ENCODE peak calls at places on chromosome 22, in four cellular contexts. J is NCI-H345; R is non-pigmented ciliary epithelial cell; K is stimulated activated CD8-positive, alpha-beta memory T cell treated with anti-CD3 and anti-CD28 coated beads, Interleukin-15, amount 100 ng/mL, for 4 hours. Y is an unnamed sample.
A peak's percentile ranks its signal among the peaks of the same experiment; 100 is the strongest.

GRCh38 chr22:46336119-46337078 is 885 bp downstream of the TRMU start:
- DNase-seq in K (no peak), R (no peak), J (no peak), Y (peak; percentile 18)

GRCh38 chr22:45975266-45976161 is 1.4 kb downstream of the WNT7B start:
- DNase-seq in K (no peak), R (no peak), J (peak; percentile 16), Y (no peak)

GRCh38 chr22:20524004-20524481 is 16.6 kb downstream of the MED15 start:
- DNase-seq in J (peak; percentile 29), R (no peak), K (no peak), Y (peak; percentile 15)

GRCh38 chr22:48934446-48934845 is 893.2 kb downstream of the BRD1 start:
- DNase-seq in R (no peak), J (no peak), K (no peak), Y (no peak)

GRCh38 chr22:19525116-19525660 is 978 bp upstream of the CLDN5 start:
- DNase-seq in J (no peak), R (no peak), K (no peak), Y (no peak)

GRCh38 chr22:19292262-19293230 is 1.0 kb upstream of the CLTCL1 start:
- DNase-seq in K (no peak), R (no peak), J (peak; percentile 8), Y (no peak)

GRCh38 chr22:25404923-25405853 is 159.3 kb upstream of the GRK3 start:
- DNase-seq in R (no peak), K (peak; percentile 45), J (peak; percentile 38), Y (peak; percentile 48)

GRCh38 chr22:44143596-44143995 is 37.1 kb upstream of the PARVG start:
- DNase-seq in J (no peak), R (no peak), K (no peak), Y (no peak)

GRCh38 chr22:41395531-41396240 is 13.9 kb downstream of the TEF start:
- DNase-seq in J (no peak), K (no peak), R (no peak), Y (no peak)

GRCh38 chr22:50674606-50675552 is 2.3 kb downstream of the SHANK3 start:
- DNase-seq in K (no peak), J (peak; percentile 43), R (no peak), Y (peak; percentile 19)

GRCh38 chr22:26579331-26579886 is 10.5 kb downstream of the TPST2 start:
- DNase-seq in J (no peak), R (no peak), K (no peak), Y (no peak)

GRCh38 chr22:25148149-25148691 is 51.4 kb upstream of the CRYBB3 start:
- DNase-seq in R (no peak), K (no peak), J (no peak), Y (no peak)

GRCh38 chr22:20228055-20228938 is 39.8 kb downstream of the RTN4R start:
- DNase-seq in R (no peak), J (no peak), K (no peak), Y (no peak)

GRCh38 chr22:43226368-43226979 is 39.5 kb upstream of the TTLL12 start:
- DNase-seq in R (no peak), J (no peak), K (no peak), Y (no peak)

GRCh38 chr22:39360674-39361413 is 11.1 kb downstream of the SYNGR1 start:
- DNase-seq in K (no peak), J (no peak), R (no peak), Y (peak; percentile 28)

GRCh38 chr22:27154717-27155116 is 497.3 kb downstream of the MIAT start:
- DNase-seq in J (no peak), K (no peak), R (no peak), Y (no peak)

GRCh38 chr22:49958462-49958921 is 2.1 kb upstream of the PIM3 start:
- DNase-seq in J (no peak), R (no peak), K (no peak), Y (no peak)

GRCh38 chr22:19874307-19875060 is 19.8 kb upstream of the GNB1L start:
- DNase-seq in R (no peak), J (peak; percentile 45), K (no peak), Y (no peak)

GRCh38 chr22:19461506-19461905 is 14.0 kb upstream of the C22orf39 start:
- DNase-seq in J (no peak), R (no peak), K (no peak), Y (no peak)

GRCh38 chr22:47918276-47918928 is 1156.0 kb downstream of the TBC1D22A start:
- DNase-seq in R (no peak), J (no peak), K (peak; percentile 4), Y (no peak)

GRCh38 chr22:37303821-37304274 is 21.5 kb downstream of the CYTH4 start:
- DNase-seq in R (peak; percentile 80), J (no peak), K (peak; percentile 46), Y (peak; percentile 75)

GRCh38 chr22:35102663-35103062 is 36.7 kb downstream of the ISX start:
- DNase-seq in K (no peak), R (peak; percentile 2), J (no peak), Y (peak; percentile 74)

GRCh38 chr22:28155808-28156207 is 236.8 kb upstream of the PITPNB start:
- DNase-seq in J (no peak), R (no peak), K (no peak), Y (no peak)

GRCh38 chr22:32103648-32104326 is 55.3 kb downstream of the C22orf42 start:
- DNase-seq in R (no peak), J (no peak), K (no peak), Y (no peak)

GRCh38 chr22:35299217-35299716 is 427 bp upstream of the TOM1 start:
- DNase-seq in R (no peak), J (peak; percentile 48), K (no peak), Y (peak; percentile 33)

GRCh38 chr22:17087176-17088131 is 2.7 kb downstream of the IL17RA start:
- DNase-seq in K (no peak), R (peak; percentile 30), J (no peak), Y (no peak)

GRCh38 chr22:17140022-17140421 is 18.9 kb upstream of the TMEM121B start:
- DNase-seq in R (no peak), J (no peak), K (no peak), Y (no peak)

GRCh38 chr22:27420817-27421361 is 380.7 kb downstream of the MN1 start:
- DNase-seq in K (no peak), R (peak; percentile 78), J (no peak), Y (peak; percentile 54)

GRCh38 chr22:50627452-50627913 is 469 bp downstream of the ARSA start:
- DNase-seq in K (no peak), J (no peak), R (no peak), Y (no peak)

GRCh38 chr22:18152519-18152918 is 2.5 kb downstream of the USP18 start:
- DNase-seq in R (no peak), K (no peak), J (no peak), Y (no peak)

GRCh38 chr22:40449676-40450035 is 79.3 kb downstream of the SGSM3 start:
- DNase-seq in J (no peak), R (no peak), K (no peak), Y (no peak)

GRCh38 chr22:42788021-42788420 is 67.4 kb upstream of the A4GALT start:
- DNase-seq in J (no peak), K (no peak), R (no peak), Y (no peak)

GRCh38 chr22:40107244-40107643 is 70.5 kb upstream of the TNRC6B start:
- DNase-seq in K (no peak), R (no peak), J (no peak), Y (peak; percentile 27)

GRCh38 chr22:21881841-21882753 is 14.7 kb upstream of the MAPK1 start:
- DNase-seq in J (no peak), K (no peak), R (no peak), Y (no peak)

GRCh38 chr22:44119669-44120313 is 60.9 kb upstream of the PARVG start:
- DNase-seq in K (no peak), J (no peak), R (no peak), Y (no peak)

GRCh38 chr22:24514241-24515024 is 19.3 kb downstream of the UPB1 start:
- DNase-seq in R (no peak), K (no peak), J (no peak), Y (no peak)

GRCh38 chr22:50153056-50153755 is 17.3 kb upstream of the PANX2 start:
- DNase-seq in R (no peak), K (no peak), J (no peak), Y (no peak)

Y was measured in ACHN.